ENCODE peak calls at places on chromosome 14, in eight cellular contexts. W is NCI-H524, Y is pancreas, Z is NCI-H1694, X is frontal cortex, I is NCI-H460, R is renal cortical epithelial cell, G is hepatocyte. A is an unnamed sample.
A peak's percentile ranks its signal among the peaks of the same experiment; 100 is the strongest.

GRCh38 chr14:23299558-23299957 is 3.1 kb downstream of the PPP1R3E start:
- DNase-seq in Z (peak; percentile 61), W (no peak), G (peak; percentile 68), I (no peak), R (peak; percentile 82), X (peak; percentile 53), Y (no peak), A (no peak)

GRCh38 chr14:69620981-69621380 is 9.6 kb downstream of the SUSD6 start:
- DNase-seq in X (no peak), R (peak; percentile 75), W (no peak), Z (no peak), I (no peak), G (no peak), Y (no peak), A (no peak)

GRCh38 chr14:105450864-105451720 is 23.5 kb upstream of the CRIP2 start:
- DNase-seq in G (no peak), Z (no peak), W (no peak), I (no peak), R (no peak), Y (peak; percentile 34), X (no peak), A (no peak)

GRCh38 chr14:50999726-51000125 is 55.4 kb upstream of the PYGL start:
- DNase-seq in W (no peak), Y (no peak), G (no peak), X (no peak), R (no peak), Z (no peak), I (no peak), A (peak; percentile 32)

GRCh38 chr14:44170099-44170498 is 337.0 kb downstream of the FSCB start:
- DNase-seq in R (no peak), Y (no peak), G (no peak), W (no peak), I (no peak), Z (no peak), X (no peak), A (no peak)

GRCh38 chr14:95196268-95196667 is 38.9 kb upstream of the DICER1 start:
- DNase-seq in Z (no peak), Y (no peak), I (peak; percentile 28), R (no peak), G (no peak), X (no peak), W (peak; percentile 82), A (no peak)

GRCh38 chr14:67908061-67908767 is 88.6 kb downstream of the RAD51B start:
- DNase-seq in G (no peak), X (no peak), W (no peak), I (no peak), R (peak; percentile 40), Y (no peak), Z (no peak), A (no peak)

GRCh38 chr14:36510078-36510799 is 9.8 kb downstream of the NKX2-1 start:
- DNase-seq in W (peak; percentile 100), Z (no peak), G (peak; percentile 41), Y (no peak), R (no peak), X (no peak), I (no peak), A (no peak)

GRCh38 chr14:70804556-70805162 is 4.7 kb downstream of the MAP3K9 start:
- DNase-seq in R (peak; percentile 33), W (no peak), I (no peak), X (no peak), Y (no peak), Z (no peak), G (no peak), A (no peak)

GRCh38 chr14:44620106-44621019 is 113.3 kb upstream of the FSCB start:
- DNase-seq in W (no peak), I (no peak), Z (no peak), G (no peak), R (peak; percentile 6), Y (no peak), X (no peak), A (no peak)

GRCh38 chr14:71551291-71551955 is 380.8 kb upstream of the RGS6 start:
- DNase-seq in Y (no peak), Z (no peak), I (no peak), R (peak; percentile 77), X (no peak), W (no peak), G (peak; percentile 43), A (no peak)

GRCh38 chr14:57863471-57863870 is 2.4 kb downstream of the SLC35F4 start:
- DNase-seq in R (no peak), W (no peak), X (no peak), I (no peak), Y (no peak), G (no peak), Z (peak; percentile 42), A (no peak)

GRCh38 chr14:51711505-51711904 is 59.8 kb downstream of the FRMD6 start:
- DNase-seq in W (no peak), Z (no peak), R (no peak), X (no peak), Y (no peak), I (no peak), G (no peak), A (no peak)

GRCh38 chr14:100592972-100593371 is 5.8 kb upstream of the BEGAIN start:
- DNase-seq in Y (no peak), X (no peak), W (no peak), Z (no peak), I (no peak), G (no peak), R (no peak), A (no peak)

GRCh38 chr14:104680806-104681688 is 8.4 kb upstream of the INF2 start:
- DNase-seq in G (peak; percentile 76), X (peak; percentile 80), Z (peak; percentile 83), R (peak; percentile 85), Y (peak; percentile 82), W (no peak), I (peak; percentile 76), A (peak; percentile 86)

GRCh38 chr14:93185333-93185688 is 194 bp downstream of the LYSET start:
- DNase-seq in I (no peak), R (peak; percentile 33), X (no peak), G (no peak), Z (no peak), Y (no peak), W (no peak), A (no peak)

GRCh38 chr14:73610692-73611091 is 1.6 kb upstream of the ACOT6 start:
- DNase-seq in X (no peak), Y (no peak), R (peak; percentile 32), I (no peak), Z (no peak), W (no peak), G (peak; percentile 37), A (peak; percentile 16)

GRCh38 chr14:21098134-21098891 is at the start of gene ZNF219:
- DNase-seq in R (no peak), G (peak; percentile 75), Y (peak; percentile 65), W (peak; percentile 71), X (peak; percentile 70), Z (peak; percentile 24), I (peak; percentile 45), A (peak; percentile 40)

GRCh38 chr14:104146651-104147345 is 8.4 kb downstream of the KIF26A start:
- DNase-seq in X (no peak), G (no peak), W (no peak), Y (no peak), I (no peak), R (no peak), Z (no peak), A (no peak)

GRCh38 chr14:72929316-72930080 is 3.2 kb downstream of the DCAF4 start:
- DNase-seq in Z (no peak), X (no peak), R (no peak), G (no peak), W (no peak), I (no peak), Y (no peak), A (no peak)

GRCh38 chr14:68643673-68644072 is 149.2 kb downstream of the ZFP36L1 start:
- DNase-seq in Z (no peak), R (no peak), I (no peak), Y (no peak), X (no peak), G (no peak), W (no peak), A (no peak)

GRCh38 chr14:59004012-59004411 is 184.5 kb upstream of the DAAM1 start:
- DNase-seq in Y (no peak), I (no peak), G (no peak), X (no peak), W (no peak), Z (no peak), R (no peak), A (no peak)